ENCODE peak calls at places on chromosomes 3 and 15, in five cellular contexts. P, G, Z, O and E are unnamed samples.

GRCh38 chr15:100205549-100206295 is 136.1 kb downstream of the ADAMTS17 start:
- DNase-seq in G (no peak), O (no peak), Z (no peak), P (no peak), E (no peak)

GRCh38 chr3:160982497-160982896 is 122.7 kb downstream of the B3GALNT1 start:
- DNase-seq in G (no peak), O (no peak), Z (no peak), P (no peak), E (no peak)

GRCh38 chr3:194879991-194880939 is 194.6 kb downstream of the FAM43A start:
- DNase-seq in P (no peak), Z (no peak), G (no peak), O (no peak), E (no peak)

GRCh38 chr15:77402740-77403379 is 17.0 kb downstream of the PEAK1 start:
- DNase-seq in O (no peak), P (no peak), G (no peak), Z (no peak), E (peak; percentile 10)

GRCh38 chr15:99429681-99430081 is 136.1 kb upstream of the MEF2A start:
- DNase-seq in O (no peak), G (no peak), P (no peak), Z (no peak), E (no peak)

GRCh38 chr3:107822308-107822707 is 268.5 kb downstream of the CD47 start:
- DNase-seq in O (no peak), Z (no peak), G (no peak), P (no peak), E (no peak)

GRCh38 chr3:122930371-122930997 is 97.1 kb downstream of the SEMA5B start:
- DNase-seq in Z (no peak), G (no peak), O (no peak), P (no peak), E (no peak)

GRCh38 chr3:50210510-50211367 is 5.7 kb downstream of the SLC38A3 start:
- DNase-seq in G (no peak), Z (no peak), O (no peak), P (no peak), E (no peak)

GRCh38 chr15:39622660-39623549 is 42.0 kb downstream of the THBS1 start:
- DNase-seq in P (no peak), Z (no peak), O (no peak), G (no peak), E (no peak)

GRCh38 chr15:94671845-94672524 is 440.6 kb downstream of the MCTP2 start:
- DNase-seq in P (no peak), Z (no peak), G (no peak), O (no peak), E (no peak)

GRCh38 chr15:101322849-101323477 is 27.9 kb upstream of the SNRPA1 start:
- DNase-seq in G (no peak), P (no peak), Z (no peak), O (no peak), E (no peak)

GRCh38 chr3:24494616-24495333 is at the start of gene THRB:
- DNase-seq in Z (no peak), G (no peak), P (no peak), O (no peak), E (peak; percentile 40)

GRCh38 chr15:39199076-39199475 is 381.8 kb upstream of the THBS1 start:
- DNase-seq in Z (no peak), P (no peak), G (no peak), O (no peak), E (no peak)